ENCODE peak calls at places on chromosomes 4 and X, in ten cellular contexts. T is IMR-90; A is activated naive CD4-positive, alpha-beta T cell treated with Interleukin-2 at 50 U/mL for 16 hours; W is myocyte; I is activated CD4-positive, alpha-beta T cell treated with anti-CD3 and anti-CD28 coated beads, Interleukin-2, amount 50 U/mL, for 24 hours; L is activated CD4-positive, alpha-beta memory T cell treated with anti-CD3 and anti-CD28 coated beads for 36 hours; B is HT-29; J is EL; D is A172; S is prostate gland. O is an unnamed sample.

GRCh38 chrX:25191403-25191802 is 175.6 kb upstream of the ARX start:
- DNase-seq in T (no peak), A (no peak), W (no peak), I (no peak), L (no peak), B (peak; percentile 6), J (no peak), D (no peak), S (no peak), O (no peak)

GRCh38 chr4:137425281-137425680 is 107.0 kb downstream of the PCDH18 start:
- DNase-seq in T (no peak), A (no peak), W (peak; percentile 70), I (no peak), L (no peak), B (no peak), J (no peak), D (no peak), S (no peak), O (no peak)

GRCh38 chrX:138345801-138346200 is 365.7 kb downstream of the FGF13 start:
- DNase-seq in T (no peak), A (no peak), W (no peak), I (no peak), L (no peak), B (no peak), J (no peak), D (no peak), S (no peak), O (no peak)

GRCh38 chrX:70476166-70476933 is 31.7 kb downstream of the DLG3 start:
- DNase-seq in T (no peak), A (no peak), W (no peak), I (no peak), L (no peak), B (no peak), J (no peak), D (no peak), S (no peak), O (no peak)

GRCh38 chrX:83469551-83469950 is 38.5 kb upstream of the POU3F4 start:
- DNase-seq in T (peak; percentile 1), A (no peak), W (no peak), I (no peak), L (no peak), B (peak; percentile 49), J (no peak), D (no peak), S (no peak), O (peak; percentile 19)

GRCh38 chr4:54819044-54819443 is 161.3 kb downstream of the KIT start:
- DNase-seq in T (no peak), A (no peak), W (no peak), I (no peak), L (no peak), B (no peak), J (no peak), D (no peak), S (peak; percentile 10), O (no peak)

GRCh38 chrX:148947399-148948025 is 447.1 kb downstream of the AFF2 start:
- DNase-seq in T (no peak), A (no peak), W (no peak), I (no peak), L (no peak), B (no peak), J (no peak), D (no peak), S (no peak), O (no peak)

GRCh38 chrX:105299286-105299685 is 78.8 kb upstream of the TEX13A start:
- DNase-seq in T (no peak), A (no peak), W (no peak), I (no peak), L (no peak), B (no peak), J (no peak), D (no peak), S (no peak), O (no peak)

GRCh38 chr4:186190456-186191265 is 706 bp upstream of the CYP4V2 start:
- DNase-seq in T (no peak), A (peak; percentile 45), W (peak; percentile 69), I (peak; percentile 35), L (peak; percentile 57), B (peak; percentile 45), J (peak; percentile 50), D (peak; percentile 22), S (peak; percentile 33), O (peak; percentile 29)

GRCh38 chr4:128835498-128836222 is 26.2 kb downstream of the JADE1 start:
- DNase-seq in T (no peak), A (no peak), W (peak; percentile 80), I (no peak), L (no peak), B (no peak), J (no peak), D (no peak), S (peak; percentile 22), O (no peak)

GRCh38 chr4:82851902-82852750 is 38.8 kb downstream of the SEC31A start:
- DNase-seq in T (peak; percentile 49), A (no peak), W (peak; percentile 32), I (no peak), L (no peak), B (peak; percentile 66), J (peak; percentile 46), D (peak; percentile 25), S (no peak), O (peak; percentile 50)

GRCh38 chrX:91137881-91138280 is 296.8 kb upstream of the PABPC5 start:
- DNase-seq in T (no peak), A (no peak), W (no peak), I (no peak), L (no peak), B (no peak), J (no peak), D (no peak), S (no peak), O (no peak)

GRCh38 chrX:24550166-24550565 is 85.1 kb downstream of the PDK3 start:
- DNase-seq in T (no peak), A (no peak), W (no peak), I (no peak), L (no peak), B (no peak), J (peak; percentile 42), D (peak; percentile 1), S (no peak), O (no peak)

GRCh38 chr4:105620640-105621323 is 68.4 kb downstream of the ARHGEF38 start:
- DNase-seq in T (peak; percentile 57), A (no peak), W (peak; percentile 90), I (no peak), L (no peak), B (peak; percentile 44), J (peak; percentile 75), D (peak; percentile 92), S (no peak), O (peak; percentile 86)

GRCh38 chrX:5730561-5730960 is 498.1 kb downstream of the NLGN4X start:
- DNase-seq in T (no peak), A (no peak), W (peak; percentile 14), I (no peak), L (no peak), B (no peak), J (no peak), D (no peak), S (no peak), O (no peak)

GRCh38 chr4:2365054-2365912 is 53.2 kb downstream of the ZFYVE28 start:
- DNase-seq in T (no peak), A (no peak), W (no peak), I (no peak), L (peak; percentile 14), B (no peak), J (no peak), D (no peak), S (no peak), O (no peak)

GRCh38 chr4:54189140-54189539 is 40.0 kb upstream of the PDGFRA start:
- DNase-seq in T (peak; percentile 64), A (no peak), W (peak; percentile 53), I (no peak), L (no peak), B (no peak), J (peak; percentile 48), D (no peak), S (no peak), O (peak; percentile 75)

O was measured in iris pigment epithelial cell.